ENCODE peak calls at places on chromosomes 1 and 21, in six cellular contexts. M is astrocyte of the cerebellum, X is left ventricle myocardium inferior, Q is choroid plexus epithelial cell, A is cardiac muscle cell, O is fibroblast of mammary gland. R is an unnamed sample.

GRCh38 chr1:198102454-198102791 is 54.4 kb upstream of the NEK7 start:
- DNase-seq in M (no peak), A (no peak), X (no peak), Q (no peak), O (no peak), R (peak; percentile 47)

GRCh38 chr1:181324797-181325616 is 158.3 kb upstream of the CACNA1E start:
- DNase-seq in A (no peak), M (no peak), O (no peak), X (no peak), Q (no peak), R (no peak)

GRCh38 chr1:1283821-1284220 is 3.6 kb downstream of the SCNN1D start:
- DNase-seq in O (no peak), X (no peak), A (no peak), M (no peak), Q (no peak), R (peak; percentile 42)

GRCh38 chr1:33334081-33334552 is 13.2 kb upstream of the A3GALT2 start:
- DNase-seq in X (peak; percentile 50), A (peak; percentile 92), Q (peak; percentile 84), O (peak; percentile 94), M (no peak), R (no peak)

GRCh38 chr1:121483961-121484424 is 299.2 kb downstream of the SRGAP2C start:
- DNase-seq in M (peak; percentile 0), A (peak; percentile 87), O (peak; percentile 80), X (no peak), Q (peak; percentile 85), R (peak; percentile 81)

GRCh38 chr1:168717906-168718891 is 10.8 kb downstream of the DPT start:
- DNase-seq in O (no peak), A (peak; percentile 83), M (no peak), X (peak; percentile 50), Q (peak; percentile 6), R (no peak)

GRCh38 chr1:118944133-118944532 is 44.0 kb downstream of the TBX15 start:
- DNase-seq in Q (peak; percentile 37), M (no peak), A (no peak), O (peak; percentile 86), X (no peak), R (peak; percentile 57)

GRCh38 chr1:162117039-162117816 is 47.7 kb downstream of the NOS1AP start:
- DNase-seq in Q (no peak), A (no peak), O (no peak), X (no peak), M (no peak), R (no peak)

GRCh38 chr1:68051475-68051874 is 1.0 kb upstream of the DIRAS3 start:
- DNase-seq in O (peak; percentile 70), M (peak; percentile 45), A (peak; percentile 85), X (peak; percentile 38), Q (peak; percentile 83), R (peak; percentile 83)

GRCh38 chr1:175073633-175074032 is 6.0 kb downstream of the TNN start:
- DNase-seq in O (no peak), A (no peak), X (no peak), M (no peak), Q (no peak), R (no peak)

GRCh38 chr1:12527564-12527963 is 90.4 kb downstream of the DHRS3 start:
- DNase-seq in O (no peak), Q (no peak), M (no peak), X (no peak), A (no peak), R (no peak)

GRCh38 chr1:230321341-230321740 is 104.8 kb downstream of the PGBD5 start:
- DNase-seq in M (no peak), O (no peak), Q (no peak), A (no peak), X (no peak), R (no peak)

GRCh38 chr1:160830321-160831153 is 32.1 kb downstream of the CD244 start:
- DNase-seq in A (peak; percentile 71), M (no peak), O (peak; percentile 12), Q (peak; percentile 76), X (no peak), R (no peak)

GRCh38 chr1:152141971-152142584 is 16.9 kb downstream of the RPTN start:
- DNase-seq in O (peak; percentile 80), X (peak; percentile 20), M (peak; percentile 50), A (peak; percentile 80), Q (peak; percentile 89), R (peak; percentile 56)

GRCh38 chr1:94803517-94804441 is 16.4 kb upstream of the SLC44A3 start:
- DNase-seq in X (no peak), O (peak; percentile 29), A (peak; percentile 55), Q (no peak), M (no peak), R (peak; percentile 23)

GRCh38 chr21:35044770-35045538 is 4.1 kb downstream of the RUNX1 start:
- DNase-seq in O (no peak), A (no peak), M (no peak), Q (no peak), X (no peak), R (no peak)

GRCh38 chr21:35046880-35047229 is 2.2 kb downstream of the RUNX1 start:
- DNase-seq in X (no peak), M (no peak), Q (peak; percentile 72), A (no peak), O (no peak), R (no peak)

GRCh38 chr21:35046223-35046690 is 2.8 kb downstream of the RUNX1 start:
- DNase-seq in M (no peak), X (no peak), Q (no peak), O (no peak), A (no peak), R (no peak)

GRCh38 chr21:35044128-35044527 is 5.0 kb downstream of the RUNX1 start:
- DNase-seq in A (no peak), M (no peak), Q (no peak), X (no peak), O (no peak), R (no peak)

DNA sequence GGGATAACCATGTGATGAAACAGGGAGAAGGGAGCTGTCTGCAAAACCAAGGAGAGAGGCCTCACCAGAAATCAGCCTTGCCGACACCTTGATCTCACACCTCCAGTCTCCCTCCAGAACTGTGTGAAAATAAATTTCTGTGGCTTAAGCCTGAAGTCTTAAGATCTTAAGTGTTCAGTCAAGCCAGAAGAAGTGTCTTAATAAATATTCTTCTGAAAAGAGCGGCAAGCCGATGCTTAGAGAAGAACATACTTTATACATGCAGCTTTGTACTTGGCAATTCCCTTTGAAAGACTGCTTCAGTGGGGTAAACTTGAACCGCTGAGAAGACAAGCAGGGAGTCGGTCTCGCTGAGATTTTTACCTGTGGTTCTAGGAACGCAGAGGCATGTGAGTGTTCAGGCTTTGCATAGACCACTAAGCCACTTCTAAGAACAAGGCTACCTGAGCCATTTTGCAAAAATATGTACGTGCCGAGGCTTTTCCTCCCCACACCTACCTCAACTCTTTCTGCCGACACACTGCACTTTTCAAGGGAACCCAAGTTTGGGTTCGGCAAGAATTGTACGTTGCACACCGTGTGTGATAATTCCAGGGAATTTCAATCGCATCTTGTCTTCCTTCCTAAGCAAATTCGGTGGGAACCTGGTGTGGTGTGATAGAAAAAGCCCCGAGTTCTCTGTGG is 3.4 kb downstream of the RUNX1 start:
- DNase-seq in M (no peak), X (no peak), A (no peak), O (no peak), Q (no peak), R (no peak)
- H3K4me3 ChIP-seq in M (no peak overlapping the region), X (no peak overlapping the region), A (no peak overlapping the region), O (no peak overlapping the region), Q (no peak overlapping the region), R (no peak overlapping the region)

DNA sequence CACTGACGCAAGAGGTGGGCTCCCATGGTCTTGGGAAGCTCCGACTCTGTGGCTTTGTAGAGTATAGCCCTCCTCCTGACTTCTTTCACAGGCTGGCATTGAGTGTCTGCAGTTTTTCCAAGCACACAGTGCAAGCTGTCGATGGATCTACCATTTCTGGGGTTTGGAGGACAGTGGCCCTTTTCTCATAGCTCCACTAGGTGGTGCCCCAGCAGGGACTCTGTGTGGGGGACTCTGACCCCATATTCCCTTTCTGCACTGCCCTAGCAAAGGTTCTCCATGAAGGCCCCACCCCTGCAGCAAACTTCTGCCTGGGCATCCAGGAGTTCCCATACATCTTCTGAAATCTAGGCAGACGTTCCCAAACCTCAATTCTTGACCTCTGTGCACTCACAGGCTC is 236.2 kb downstream of the COL11A1 start:
- DNase-seq in X (no peak), M (no peak), O (no peak), Q (no peak), A (no peak), R (no peak)
- TF ChIP-seq CTCF in X (no peak), M (no peak), O (peak; percentile 7), Q (peak; percentile 40), A (no peak), R (no peak)

GRCh38 chr1:206681359-206681758 is 3.3 kb upstream of the MAPKAPK2 start:
- DNase-seq in A (no peak), O (no peak), M (no peak), Q (no peak), X (no peak), R (no peak)

GRCh38 chr1:206676499-206676898 is 8.2 kb upstream of the MAPKAPK2 start:
- DNase-seq in M (no peak), A (no peak), Q (no peak), X (no peak), O (no peak), R (no peak)

GRCh38 chr1:206680279-206680678 is 4.4 kb upstream of the MAPKAPK2 start:
- DNase-seq in A (no peak), Q (no peak), O (no peak), X (no peak), M (no peak), R (no peak)

GRCh38 chr1:206679738-206680211 is 4.9 kb upstream of the MAPKAPK2 start:
- DNase-seq in O (no peak), M (no peak), X (no peak), Q (no peak), A (no peak), R (no peak)

DNA sequence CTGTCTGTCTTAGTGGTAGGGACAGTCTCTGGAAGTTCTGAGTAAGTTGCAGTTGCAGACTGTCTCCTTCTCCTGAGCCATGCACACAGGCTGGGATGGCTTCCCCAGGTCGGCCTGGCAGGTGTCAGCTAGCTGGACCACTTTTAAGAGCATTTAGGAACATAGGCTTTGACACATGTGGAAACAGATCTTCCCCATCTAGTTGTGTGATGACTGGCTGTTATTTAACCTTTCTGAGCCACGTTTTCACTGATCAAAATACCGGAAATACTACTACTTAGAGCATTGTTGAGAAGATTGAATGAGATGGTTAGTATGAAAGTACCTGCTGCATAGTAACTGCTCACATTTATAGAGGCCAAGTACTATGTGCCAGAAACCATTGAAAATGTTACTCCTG is 6.2 kb upstream of the MAPKAPK2 start:
- DNase-seq in M (no peak), X (no peak), Q (no peak), O (no peak), A (no peak), R (no peak)
- H3K4me3 ChIP-seq in M (no peak overlapping the region), X (no peak overlapping the region), Q (no peak overlapping the region), O (no peak overlapping the region), A (no peak overlapping the region), R (no peak overlapping the region)

GRCh38 chr1:14539953-14540563 is 58.4 kb upstream of the KAZN start:
- DNase-seq in M (no peak), X (no peak), O (no peak), A (no peak), Q (no peak), R (no peak)

GRCh38 chr1:14535619-14536355 is 62.7 kb upstream of the KAZN start:
- DNase-seq in O (peak; percentile 67), M (no peak), A (no peak), X (no peak), Q (no peak), R (no peak)

GRCh38 chr1:14541348-14541747 is 57.1 kb upstream of the KAZN start:
- DNase-seq in A (no peak), X (no peak), Q (no peak), O (no peak), M (no peak), R (no peak)

GRCh38 chr1:14539309-14539708 is 59.2 kb upstream of the KAZN start:
- DNase-seq in A (no peak), X (no peak), O (no peak), M (no peak), Q (no peak), R (no peak)

GRCh38 chr1:14538335-14538734 is 60.1 kb upstream of the KAZN start:
- DNase-seq in A (no peak), M (no peak), X (no peak), O (no peak), Q (peak; percentile 6), R (no peak)
- TF ChIP-seq CTCF in A (peak; percentile 19), M (peak; percentile 27), X (no peak), O (peak; percentile 44), Q (peak; percentile 22), R (no peak)

R was measured in foreskin fibroblast.